ENCODE peak calls at places on chromosomes 5 and 9, in nine cellular contexts. P is GM13977, W is glutamatergic neuron, O is neural crest cell, N is fibroblast of mammary gland, B is suprapubic skin, H is HepG2, V is left lung, X is NB4. L is an unnamed sample.

GRCh38 chr5:18114161-18114802 is 480.0 kb downstream of the TAF11L14 start:
- DNase-seq in P (no peak), W (no peak), O (no peak), N (no peak), B (no peak), H (no peak), V (no peak), X (peak), L (peak)

GRCh38 chr5:160770718-160771117 is 81.3 kb downstream of the ATP10B start:
- DNase-seq in P (no peak), W (no peak), O (no peak), N (no peak), B (no peak), H (no peak), V (no peak), X (no peak), L (no peak)

GRCh38 chr5:10702040-10702629 is 58.9 kb downstream of the DAP start:
- DNase-seq in P (no peak), W (no peak), O (no peak), N (peak), B (no peak), H (no peak), V (no peak), X (no peak), L (peak)

GRCh38 chr9:133656211-133657119 is 20.3 kb downstream of the DBH start:
- DNase-seq in P (no peak), W (no peak), O (no peak), N (no peak), B (no peak), H (no peak), V (no peak), X (no peak), L (no peak)

GRCh38 chr9:116901260-116901659 is 214.2 kb downstream of the TRIM32 start:
- DNase-seq in P (no peak), W (no peak), O (no peak), N (no peak), B (no peak), H (no peak), V (no peak), X (no peak), L (peak)

GRCh38 chr9:114223564-114224246 is 68.4 kb downstream of the COL27A1 start:
- DNase-seq in P (no peak), W (no peak), O (no peak), N (peak), B (no peak), H (peak), V (no peak), X (peak), L (peak)

GRCh38 chr9:120412425-120412951 is 167.5 kb downstream of the CDK5RAP2 start:
- DNase-seq in P (no peak), W (no peak), O (no peak), N (peak), B (no peak), H (no peak), V (no peak), X (no peak), L (peak)

GRCh38 chr5:81045389-81045807 is 85.2 kb downstream of the RASGRF2 start:
- DNase-seq in P (no peak), W (no peak), O (no peak), N (no peak), B (no peak), H (peak), V (no peak), X (no peak), L (no peak)

GRCh38 chr9:92718086-92719001 is 46.3 kb downstream of the BICD2 start:
- DNase-seq in P (no peak), W (no peak), O (no peak), N (no peak), B (peak), H (no peak), V (no peak), X (no peak), L (no peak)

GRCh38 chr5:139654464-139654863 is 6.3 kb downstream of the CXXC5 start:
- DNase-seq in P (no peak), W (no peak), O (no peak), N (no peak), B (no peak), H (no peak), V (no peak), X (no peak), L (no peak)

GRCh38 chr9:18473551-18474279 is at the start of gene ADAMTSL1:
- DNase-seq in P (no peak), W (peak), O (peak), N (peak), B (no peak), H (no peak), V (no peak), X (no peak), L (no peak)

GRCh38 chr5:136080113-136080482 is 51.3 kb downstream of the TGFBI start:
- DNase-seq in P (peak), W (no peak), O (no peak), N (no peak), B (no peak), H (no peak), V (no peak), X (no peak), L (no peak)

GRCh38 chr5:16057277-16057676 is 122.3 kb downstream of the MARCHF11 start:
- DNase-seq in P (no peak), W (no peak), O (no peak), N (no peak), B (no peak), H (no peak), V (no peak), X (no peak), L (no peak)

GRCh38 chr5:79070002-79070567 is 518 bp downstream of the BHMT2 start:
- DNase-seq in P (no peak), W (no peak), O (no peak), N (peak), B (no peak), H (peak), V (no peak), X (no peak), L (no peak)

GRCh38 chr5:61866930-61867329 is 439.1 kb upstream of the KIF2A start:
- DNase-seq in P (peak), W (no peak), O (no peak), N (peak), B (no peak), H (no peak), V (no peak), X (peak), L (peak)

GRCh38 chr9:2158111-2158610 is 143.0 kb downstream of the SMARCA2 start:
- DNase-seq in P (peak), W (no peak), O (peak), N (peak), B (no peak), H (no peak), V (peak), X (peak), L (peak)

GRCh38 chr9:134215709-134216448 is 51.5 kb upstream of the RNU6ATAC start:
- DNase-seq in P (no peak), W (peak), O (no peak), N (no peak), B (no peak), H (peak), V (peak), X (peak), L (no peak)

GRCh38 chr9:95511952-95512750 is 4.6 kb downstream of the PTCH1 start:
- DNase-seq in P (no peak), W (no peak), O (no peak), N (no peak), B (no peak), H (no peak), V (no peak), X (peak), L (peak)

GRCh38 chr9:112823257-112823656 is 67.4 kb downstream of the SLC46A2 start:
- DNase-seq in P (no peak), W (no peak), O (no peak), N (no peak), B (no peak), H (no peak), V (no peak), X (no peak), L (no peak)

GRCh38 chr5:170108266-170108785 is 2.6 kb downstream of the FOXI1 start:
- DNase-seq in P (no peak), W (no peak), O (no peak), N (no peak), B (no peak), H (no peak), V (no peak), X (no peak), L (no peak)

GRCh38 chr5:71651554-71651953 is 64.4 kb downstream of the MCCC2 start:
- DNase-seq in P (no peak), W (no peak), O (no peak), N (no peak), B (no peak), H (no peak), V (no peak), X (no peak), L (no peak)

GRCh38 chr9:35470894-35471293 is 19.0 kb upstream of the RUSC2 start:
- DNase-seq in P (no peak), W (no peak), O (no peak), N (peak), B (no peak), H (no peak), V (no peak), X (no peak), L (peak)

GRCh38 chr9:137014166-137014565 is 13.9 kb downstream of the ABCA2 start:
- DNase-seq in P (no peak), W (no peak), O (no peak), N (no peak), B (no peak), H (no peak), V (no peak), X (no peak), L (no peak)

GRCh38 chr9:100856238-100856637 is 172.3 kb upstream of the PLPPR1 start:
- DNase-seq in P (no peak), W (no peak), O (no peak), N (no peak), B (no peak), H (no peak), V (no peak), X (no peak), L (no peak)

GRCh38 chr9:74132986-74133385 is 364.1 kb upstream of the RORB start:
- DNase-seq in P (no peak), W (no peak), O (no peak), N (no peak), B (no peak), H (no peak), V (peak), X (no peak), L (no peak)
- TF ChIP-seq CTCF in P (no peak), W (no peak), O (no peak), N (no peak), B (no peak), H (no peak), V (no peak), X (no peak), L (no peak)

GRCh38 chr5:1468629-1469527 is 23.6 kb upstream of the SLC6A3 start:
- DNase-seq in P (no peak), W (peak), O (no peak), N (no peak), B (peak), H (no peak), V (peak), X (no peak), L (no peak)
- TF ChIP-seq CTCF in P (no peak), W (no peak), O (no peak), N (no peak), B (no peak), H (no peak), V (peak), X (no peak), L (no peak)

GRCh38 chr5:98454904-98455303 is 318.6 kb upstream of the RGMB start:
- DNase-seq in P (no peak), W (no peak), O (no peak), N (peak), B (no peak), H (no peak), V (no peak), X (peak), L (peak)
- TF ChIP-seq CTCF in P (no peak), W (no peak), O (no peak), N (peak), B (no peak), H (no peak), V (no peak), X (no peak), L (peak)

GRCh38 chr5:173554038-173554955 is 62.2 kb downstream of the BOD1 start:
- DNase-seq in P (no peak), W (no peak), O (no peak), N (no peak), B (no peak), H (no peak), V (no peak), X (no peak), L (no peak)
- TF ChIP-seq CTCF in P (no peak), W (no peak), O (no peak), N (no peak), B (no peak), H (no peak), V (no peak), X (no peak), L (no peak)

DNA sequence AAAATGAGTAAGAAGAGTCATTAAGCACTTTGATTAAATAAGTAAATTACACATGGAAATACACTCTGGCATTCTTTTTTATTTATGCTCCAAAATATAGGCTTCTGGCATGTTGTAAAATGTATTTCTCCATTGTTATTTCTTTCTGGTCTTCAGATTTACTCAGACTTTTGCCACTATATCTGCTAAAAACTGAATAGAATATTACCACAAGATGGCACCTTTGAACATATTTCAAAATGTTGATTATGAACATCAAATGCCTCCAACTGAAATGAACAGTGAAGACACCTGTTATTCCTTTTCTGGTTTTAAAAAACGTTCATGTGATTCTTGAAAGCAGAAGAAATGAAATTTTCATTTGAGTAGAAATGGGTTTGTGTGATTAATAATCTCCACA is 23.6 kb downstream of the TYRP1 start:
- DNase-seq in P (no peak), W (no peak), O (no peak), N (no peak), B (no peak), H (no peak), V (no peak), X (no peak), L (no peak)
- TF ChIP-seq CTCF in P (no peak), W (no peak), O (no peak), N (peak), B (no peak), H (no peak), V (no peak), X (no peak), L (peak)

GRCh38 chr9:129435996-129436676 is 184.8 kb downstream of the C9orf50 start:
- DNase-seq in P (no peak), W (no peak), O (no peak), N (no peak), B (no peak), H (no peak), V (peak), X (no peak), L (no peak)

GRCh38 chr9:129439242-129439641 is 181.7 kb downstream of the C9orf50 start:
- DNase-seq in P (no peak), W (no peak), O (no peak), N (no peak), B (no peak), H (no peak), V (no peak), X (no peak), L (no peak)

GRCh38 chr9:129435272-129435671 is 185.6 kb downstream of the C9orf50 start:
- DNase-seq in P (no peak), W (no peak), O (no peak), N (no peak), B (no peak), H (no peak), V (no peak), X (no peak), L (no peak)

GRCh38 chr9:129436751-129437625 is 183.9 kb downstream of the C9orf50 start:
- DNase-seq in P (no peak), W (peak), O (no peak), N (no peak), B (no peak), H (no peak), V (peak), X (peak), L (peak)

GRCh38 chr9:129437626-129438323 is 183.1 kb downstream of the C9orf50 start:
- DNase-seq in P (no peak), W (no peak), O (no peak), N (no peak), B (no peak), H (no peak), V (peak), X (no peak), L (no peak)
- TF ChIP-seq CTCF in P (no peak), W (no peak), O (no peak), N (no peak), B (no peak), H (peak), V (no peak), X (no peak), L (no peak)

GRCh38 chr5:172939045-172939444 is 20.2 kb upstream of the RPL26L1 start:
- DNase-seq in P (no peak), W (peak), O (peak), N (peak), B (no peak), H (peak), V (peak), X (peak), L (peak)
- TF ChIP-seq CTCF in P (peak), W (peak), O (peak), N (peak), B (no peak), H (peak), V (no peak), X (peak), L (peak)

L was measured in MCF 10A.